ENCODE peak calls at places on chromosomes 3 and 15, in six cellular contexts. D, E, Y, B, K and S are unnamed samples.

GRCh38 chr3:43641306-43642114 is 19.7 kb upstream of the ANO10 start:
- DNase-seq in E (no peak), D (no peak), K (no peak), B (no peak), Y (no peak), S (no peak)

GRCh38 chr3:193176690-193177089 is 64.3 kb upstream of the PLAAT1 start:
- DNase-seq in D (no peak), Y (no peak), B (no peak), E (no peak), K (no peak), S (peak; percentile 41)

GRCh38 chr15:66819084-66819483 is 117.0 kb downstream of the SMAD6 start:
- DNase-seq in D (no peak), B (no peak), E (no peak), Y (no peak), K (no peak), S (no peak)

GRCh38 chr15:74314897-74315438 is 52.5 kb downstream of the CYP11A1 start:
- DNase-seq in K (no peak), D (no peak), E (no peak), B (no peak), Y (no peak), S (peak; percentile 16)

GRCh38 chr15:38374024-38374423 is 79.9 kb upstream of the FAM98B start:
- DNase-seq in Y (no peak), K (no peak), D (no peak), B (no peak), E (no peak), S (no peak)

GRCh38 chr3:117404756-117405155 is 695.2 kb downstream of the TUSC7 start:
- DNase-seq in K (no peak), B (no peak), E (no peak), D (no peak), Y (no peak), S (no peak)

GRCh38 chr3:99858461-99858860 is 40.8 kb downstream of the CMSS1 start:
- DNase-seq in D (no peak), E (no peak), B (no peak), Y (no peak), K (no peak), S (no peak)

GRCh38 chr3:53941174-53941573 is 49.5 kb upstream of the SELENOK start:
- DNase-seq in E (no peak), K (no peak), D (no peak), B (no peak), Y (no peak), S (no peak)

GRCh38 chr15:89383635-89384604 is 49.3 kb upstream of the POLG start:
- DNase-seq in D (no peak), K (peak; percentile 97), Y (no peak), E (peak; percentile 39), B (peak; percentile 88), S (peak; percentile 94)

GRCh38 chr3:124669470-124669869 is 60.8 kb upstream of the UMPS start:
- DNase-seq in D (no peak), B (no peak), E (no peak), Y (no peak), K (no peak), S (no peak)

GRCh38 chr3:39548282-39548681 is 80.8 kb downstream of the MOBP start:
- DNase-seq in D (no peak), K (no peak), Y (no peak), E (no peak), B (no peak), S (no peak)

GRCh38 chr3:108623504-108623903 is 34.0 kb downstream of the DZIP3 start:
- DNase-seq in D (no peak), Y (no peak), B (no peak), E (no peak), K (no peak), S (no peak)

GRCh38 chr3:104291437-104291851 is 1075.3 kb upstream of the ALCAM start:
- DNase-seq in E (no peak), D (no peak), B (no peak), Y (no peak), K (no peak), S (no peak)

GRCh38 chr3:109023656-109024254 is 70.1 kb upstream of the GUCA1C start:
- DNase-seq in E (peak; percentile 68), B (peak; percentile 32), Y (peak; percentile 27), K (peak; percentile 50), D (no peak), S (peak; percentile 49)

GRCh38 chr3:8490079-8490552 is 11.5 kb upstream of the LMCD1 start:
- DNase-seq in Y (no peak), D (no peak), E (no peak), B (peak; percentile 13), K (no peak), S (no peak)

GRCh38 chr15:90362936-90363212 is 10.8 kb downstream of the ZNF774 start:
- DNase-seq in Y (no peak), E (no peak), D (no peak), B (no peak), K (no peak), S (no peak)

GRCh38 chr3:165753560-165753959 is 83.7 kb downstream of the BCHE start:
- DNase-seq in Y (no peak), B (no peak), K (no peak), E (no peak), D (no peak), S (no peak)

GRCh38 chr3:12413721-12414255 is 70.5 kb upstream of the TSEN2 start:
- DNase-seq in B (no peak), E (no peak), K (no peak), D (no peak), Y (no peak), S (no peak)

GRCh38 chr3:12415014-12415653 is 69.1 kb upstream of the TSEN2 start:
- DNase-seq in K (no peak), Y (no peak), E (no peak), B (no peak), D (no peak), S (no peak)

GRCh38 chr3:12408984-12409383 is 75.3 kb upstream of the TSEN2 start:
- DNase-seq in D (no peak), B (no peak), Y (no peak), K (no peak), E (no peak), S (no peak)

GRCh38 chr3:12405432-12406272 is 78.6 kb upstream of the TSEN2 start:
- DNase-seq in D (peak; percentile 80), B (peak; percentile 52), E (no peak), K (no peak), Y (peak; percentile 92), S (no peak)

GRCh38 chr3:12409625-12410596 is 74.4 kb upstream of the TSEN2 start:
- DNase-seq in Y (no peak), B (no peak), D (no peak), K (no peak), E (no peak), S (no peak)
- TF ChIP-seq CTCF in Y (no peak), B (no peak), D (no peak), K (no peak), E (no peak), S (no peak)

DNA sequence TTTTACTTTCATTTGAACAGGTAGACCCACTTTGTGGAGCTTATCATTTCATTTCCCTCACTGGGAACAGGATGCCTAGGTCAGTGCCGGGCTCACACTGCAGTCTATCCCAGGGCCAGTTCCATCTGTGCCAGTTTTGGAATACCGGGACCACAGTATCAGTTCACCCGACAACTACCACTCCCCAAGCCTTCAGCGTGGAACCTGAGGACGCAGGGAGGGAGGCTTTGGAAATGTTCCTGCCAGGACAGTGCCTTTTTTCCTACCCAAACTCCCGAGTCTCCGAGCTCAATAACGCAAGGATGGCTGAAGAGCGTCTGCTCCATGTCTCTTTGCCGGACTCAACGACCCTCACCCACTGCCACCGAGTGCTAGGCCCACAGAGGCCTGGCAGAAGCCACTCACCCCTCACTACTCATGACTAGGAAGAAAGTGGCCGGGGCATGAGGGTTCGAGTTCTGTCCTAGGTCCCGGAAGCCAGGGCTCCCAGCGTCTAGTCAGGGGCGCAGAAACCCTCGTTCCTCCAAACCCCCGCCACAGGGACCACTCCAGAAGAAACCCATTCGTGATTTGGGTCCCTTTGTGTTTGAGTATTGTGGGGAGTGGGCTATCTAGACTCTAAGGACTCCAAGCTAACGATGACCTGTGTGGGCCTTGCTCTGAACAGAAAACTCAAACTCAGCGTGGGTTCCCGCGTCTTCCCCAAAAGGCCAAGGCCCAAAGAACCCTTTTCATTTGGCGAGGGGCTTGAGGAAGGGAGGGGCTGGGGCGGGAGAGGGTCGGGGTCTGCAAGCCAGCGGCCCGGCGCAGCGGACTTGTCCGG is 11.4 kb downstream of the ZIC1 start:
- DNase-seq in Y (no peak), K (no peak), D (no peak), E (no peak), B (no peak), S (no peak)
- H3K27ac ChIP-seq in Y (no peak overlapping the region), K (no peak overlapping the region), D (no peak overlapping the region), E (no peak overlapping the region), B (no peak overlapping the region), S (no peak overlapping the region)

GRCh38 chr3:5133689-5134088 is 11.6 kb downstream of the ARL8B start:
- DNase-seq in E (no peak), Y (no peak), D (no peak), B (peak; percentile 48), K (no peak), S (no peak)

GRCh38 chr3:5128861-5129260 is 6.8 kb downstream of the ARL8B start:
- DNase-seq in K (no peak), D (no peak), E (no peak), Y (no peak), B (no peak), S (no peak)

GRCh38 chr3:5136211-5136610 is 14.1 kb downstream of the ARL8B start:
- DNase-seq in D (no peak), K (no peak), Y (no peak), E (no peak), B (no peak), S (no peak)

GRCh38 chr3:5136619-5137429 is 14.7 kb downstream of the ARL8B start:
- DNase-seq in Y (no peak), B (no peak), K (peak; percentile 22), E (peak; percentile 64), D (no peak), S (no peak)

GRCh38 chr3:5133239-5133638 is 11.1 kb downstream of the ARL8B start:
- DNase-seq in D (no peak), Y (no peak), K (no peak), B (no peak), E (no peak), S (no peak)
- TF ChIP-seq CTCF in D (no peak), Y (no peak), K (no peak), B (no peak), E (no peak), S (no peak)

GRCh38 chr15:93060336-93061248 is 28.4 kb downstream of the RGMA start:
- DNase-seq in B (no peak), D (no peak), K (no peak), Y (no peak), E (no peak), S (no peak)

GRCh38 chr15:93063796-93064690 is 25.0 kb downstream of the RGMA start:
- DNase-seq in K (no peak), E (no peak), D (no peak), Y (no peak), B (no peak), S (no peak)

GRCh38 chr15:93065641-93066045 is 23.4 kb downstream of the RGMA start:
- DNase-seq in K (no peak), Y (no peak), B (no peak), D (no peak), E (no peak), S (no peak)

GRCh38 chr15:93066103-93066725 is 22.8 kb downstream of the RGMA start:
- DNase-seq in E (no peak), K (no peak), Y (no peak), B (no peak), D (no peak), S (no peak)

DNA sequence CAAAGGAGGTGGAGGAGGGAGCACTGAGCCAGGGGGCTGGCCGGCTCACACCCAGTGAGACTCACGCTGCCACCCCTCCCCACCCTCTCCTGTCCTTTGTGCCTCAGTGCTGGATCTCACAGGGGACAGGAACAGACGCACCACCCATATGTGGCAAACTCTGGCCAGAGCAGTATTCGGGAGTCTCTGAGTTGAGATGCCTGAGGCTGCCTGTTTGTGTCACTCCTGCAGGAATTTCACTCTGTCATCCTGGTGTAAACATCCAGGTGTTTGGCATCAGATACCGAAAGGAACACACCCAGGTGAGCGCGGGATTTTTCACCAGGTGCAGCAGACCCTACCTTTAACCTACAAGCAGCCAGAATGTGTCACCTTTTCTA is 25.7 kb downstream of the RGMA start:
- DNase-seq in B (no peak), Y (no peak), D (no peak), E (peak; percentile 82), K (no peak), S (no peak)
- H3K27ac ChIP-seq in B (no peak overlapping the region), Y (no peak overlapping the region), D (no peak overlapping the region), E (peak overlapping the region; percentile 100), K (no peak overlapping the region), S (no peak overlapping the region)